ENCODE peak calls at places on chromosomes 3 and 15, in four cellular contexts. K, X, W and Q are unnamed samples.

GRCh38 chr3:94063497-94064119 is 747 bp downstream of the NSUN3 start:
- DNase-seq in K (no peak), X (no peak), W (no peak), Q (no peak)

GRCh38 chr15:52520421-52520820 is 8.3 kb downstream of the MYO5A start:
- DNase-seq in X (no peak), K (no peak), W (no peak), Q (no peak)

GRCh38 chr3:4410174-4410573 is 56.9 kb downstream of the SUMF1 start:
- DNase-seq in X (no peak), W (no peak), K (no peak), Q (no peak)

GRCh38 chr3:14031271-14031670 is 93.4 kb downstream of the CHCHD4 start:
- DNase-seq in X (no peak), W (no peak), K (no peak), Q (no peak)

GRCh38 chr3:126104742-126105605 is 21.1 kb upstream of the SLC41A3 start:
- DNase-seq in K (no peak), W (peak; percentile 31), X (no peak), Q (peak; percentile 80)

GRCh38 chr15:95843241-95843851 is 487.2 kb upstream of the NR2F2 start:
- DNase-seq in W (no peak), K (no peak), X (peak; percentile 53), Q (no peak)

GRCh38 chr15:68114356-68114755 is 60.2 kb downstream of the PIAS1 start:
- DNase-seq in W (no peak), X (no peak), K (no peak), Q (no peak)

GRCh38 chr3:49153349-49153912 is 12.7 kb downstream of the CCDC71 start:
- DNase-seq in K (no peak), W (no peak), X (no peak), Q (no peak)

GRCh38 chr3:31724144-31724543 is 191.4 kb downstream of the STT3B start:
- DNase-seq in W (peak; percentile 70), K (no peak), X (no peak), Q (no peak)

GRCh38 chr3:148255981-148256969 is 441.4 kb upstream of the AGTR1 start:
- DNase-seq in W (no peak), K (no peak), X (no peak), Q (no peak)

GRCh38 chr15:39172380-39173281 is 408.2 kb upstream of the THBS1 start:
- DNase-seq in W (no peak), X (peak; percentile 9), K (no peak), Q (peak; percentile 85)

GRCh38 chr3:49712631-49713317 is 6.7 kb downstream of the AMIGO3 start:
- DNase-seq in W (no peak), K (no peak), X (no peak), Q (no peak)

GRCh38 chr15:36506733-36507356 is 72.6 kb upstream of the CDIN1 start:
- DNase-seq in X (no peak), W (no peak), K (no peak), Q (no peak)

GRCh38 chr15:54374184-54374947 is 396.1 kb downstream of the UNC13C start:
- DNase-seq in X (no peak), K (no peak), W (peak; percentile 42), Q (no peak)

GRCh38 chr15:81155375-81156218 is 21.5 kb downstream of the CFAP161 start:
- DNase-seq in X (peak; percentile 45), K (no peak), W (peak; percentile 61), Q (no peak)

GRCh38 chr3:150755902-150756301 is 7.1 kb downstream of the SIAH2 start:
- DNase-seq in X (no peak), W (no peak), K (no peak), Q (no peak)

GRCh38 chr3:188442430-188442829 is 288.5 kb downstream of the LPP start:
- DNase-seq in W (no peak), X (no peak), K (no peak), Q (no peak)

GRCh38 chr15:40364259-40364658 is 6.2 kb downstream of the DISP2 start:
- DNase-seq in K (no peak), W (peak; percentile 36), X (no peak), Q (no peak)

GRCh38 chr15:42608110-42608531 is 32.7 kb downstream of the STARD9 start:
- DNase-seq in X (peak; percentile 21), K (peak; percentile 55), W (no peak), Q (no peak)

GRCh38 chr3:108380128-108380795 is 83.9 kb downstream of the HHLA2 start:
- DNase-seq in K (no peak), W (no peak), X (no peak), Q (no peak)

GRCh38 chr15:68252925-68253534 is 23.5 kb upstream of the CLN6 start:
- DNase-seq in X (peak; percentile 48), K (no peak), W (peak; percentile 69), Q (no peak)

GRCh38 chr15:95674031-95674430 is 656.5 kb upstream of the NR2F2 start:
- DNase-seq in X (no peak), K (no peak), W (no peak), Q (no peak)

GRCh38 chr3:125110876-125111480 is 55.2 kb upstream of the HEG1 start:
- DNase-seq in K (no peak), X (no peak), W (no peak), Q (peak; percentile 27)

GRCh38 chr15:65374831-65375401 is 2.9 kb downstream of the IGDCC3 start:
- DNase-seq in K (no peak), W (peak; percentile 55), X (no peak), Q (no peak)

GRCh38 chr3:23776352-23776891 is 29.3 kb upstream of the UBE2E1 start:
- DNase-seq in W (peak; percentile 48), K (no peak), X (no peak), Q (no peak)

GRCh38 chr15:79117442-79118204 is 27.0 kb upstream of the RASGRF1 start:
- DNase-seq in W (peak; percentile 59), K (no peak), X (no peak), Q (peak; percentile 57)

GRCh38 chr3:38117163-38117716 is 19.7 kb downstream of the ACAA1 start:
- DNase-seq in W (no peak), X (peak; percentile 34), K (peak; percentile 59), Q (no peak)

DNA sequence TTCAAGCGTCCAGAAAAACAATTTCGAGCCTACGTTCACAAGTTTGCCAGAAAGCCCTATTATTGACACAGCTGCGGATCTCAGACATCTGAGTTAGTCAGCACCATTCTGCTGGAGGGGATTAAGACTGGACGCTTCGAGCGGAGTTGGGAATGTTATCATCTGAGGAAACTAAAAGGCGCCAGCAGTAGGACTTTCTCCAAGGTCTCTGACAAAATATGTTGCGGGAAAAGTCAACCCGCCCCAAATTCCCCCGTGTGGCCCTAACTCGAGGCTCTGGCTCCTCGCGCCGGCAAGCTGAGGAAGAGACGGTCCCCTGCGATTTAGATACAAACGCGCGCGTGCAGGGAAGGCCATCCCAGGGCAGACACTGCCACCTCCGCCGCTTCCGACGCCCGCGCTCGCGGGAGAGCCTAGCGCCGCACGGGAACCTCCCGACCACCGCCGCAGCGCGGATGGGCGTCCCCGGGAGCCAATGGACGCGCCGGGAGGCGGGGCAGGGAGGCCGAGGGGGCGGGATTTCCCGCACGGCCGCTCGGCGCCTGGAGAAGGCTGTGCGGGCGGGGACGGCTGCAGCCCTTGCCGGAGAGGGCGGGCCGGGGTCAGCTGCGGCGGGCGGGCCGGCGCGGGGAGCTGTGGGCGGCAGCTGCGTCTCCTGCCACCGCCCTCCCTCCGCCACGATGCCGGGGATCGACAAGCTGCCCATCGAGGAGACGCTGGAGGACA is at the start of gene APPL1:
- DNase-seq in K (peak; percentile 92), X (peak; percentile 93), W (peak; percentile 98), Q (peak; percentile 98)
- TF ChIP-seq CTCF in K (no peak), X (no peak), W (no peak), Q (no peak)

DNA sequence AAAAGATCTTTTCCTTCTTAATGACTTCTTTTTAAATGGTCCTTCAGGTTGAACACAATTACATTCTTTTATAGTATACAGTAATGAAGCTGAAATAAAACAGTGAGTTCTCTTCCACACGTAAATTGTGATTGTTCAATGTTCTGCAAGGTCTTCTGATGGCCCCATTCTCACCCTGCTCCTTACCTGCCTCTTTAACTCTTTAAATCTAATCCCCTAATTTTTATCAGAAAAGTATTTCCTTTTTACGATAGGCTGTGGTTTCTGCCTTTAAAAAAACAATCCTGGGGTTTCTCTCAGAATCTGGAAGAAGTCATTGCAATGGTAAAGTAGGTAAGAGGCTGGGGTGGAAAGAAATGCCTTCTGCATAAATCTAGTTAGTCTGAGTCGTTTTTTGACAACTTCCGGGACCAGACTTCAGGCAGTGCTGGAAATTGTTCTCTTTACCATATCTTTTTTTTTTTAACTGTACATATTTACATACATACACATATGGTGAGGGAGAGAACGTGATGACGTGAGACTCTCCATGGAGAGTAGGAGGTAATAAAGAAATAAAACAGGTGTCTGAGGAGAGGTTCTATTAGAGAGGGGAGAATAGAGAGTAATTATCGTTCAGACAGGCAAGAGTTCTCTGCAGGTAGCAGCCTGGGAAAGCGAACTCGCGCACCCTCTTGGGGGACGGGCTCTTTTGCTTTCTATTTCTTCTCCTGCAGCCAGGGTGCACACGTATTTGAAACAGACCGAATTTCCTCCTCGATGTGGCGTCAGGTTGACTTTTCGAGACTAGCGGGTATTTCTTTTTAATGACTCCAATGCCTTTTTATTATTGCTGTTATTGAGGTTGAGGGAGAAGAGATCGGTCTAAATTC is at the start of gene SIDT1:
- DNase-seq in X (no peak), K (peak; percentile 48), W (peak; percentile 65), Q (no peak)
- TF ChIP-seq CTCF in X (no peak), K (no peak), W (no peak), Q (peak; percentile 12)

GRCh38 chr15:29364429-29365078 is 94.9 kb upstream of the NSMCE3 start:
- DNase-seq in X (no peak), K (no peak), W (peak; percentile 73), Q (no peak)
- TF ChIP-seq CTCF in X (no peak), K (no peak), W (peak; percentile 73), Q (peak; percentile 26)

DNA sequence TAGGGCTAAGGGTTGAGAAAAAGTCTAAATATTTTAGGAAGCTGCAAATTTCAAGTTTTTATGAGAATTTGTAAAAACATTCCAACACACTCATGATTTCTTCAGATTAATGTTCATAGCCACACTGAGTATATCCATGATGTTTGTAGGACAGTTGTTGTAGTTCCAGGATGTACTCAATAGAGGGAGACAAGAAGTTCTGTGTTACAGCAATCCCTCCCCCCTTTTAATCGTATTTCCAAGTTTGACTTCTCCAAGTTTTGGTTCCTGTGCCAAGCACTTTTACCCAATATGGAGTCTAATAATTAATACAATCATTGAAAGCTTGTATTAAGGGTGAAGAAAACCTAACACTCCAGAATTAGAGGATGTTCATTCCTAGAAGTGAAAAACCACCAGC is 143.4 kb downstream of the FEZF2 start:
- DNase-seq in K (no peak), X (no peak), W (no peak), Q (no peak)
- TF ChIP-seq CTCF in K (no peak), X (peak; percentile 40), W (peak; percentile 74), Q (no peak)